ENCODE peak calls at places on chromosomes 6 and 20, in nine cellular contexts. O, G, S, T, M, H, P, Z and V are unnamed samples.

GRCh38 chr6:39208233-39208720 is 21.0 kb downstream of the KCNK5 start:
- DNase-seq in O (no peak), G (no peak), S (no peak), T (no peak), M (no peak), H (no peak), P (no peak), Z (no peak), V (no peak)

GRCh38 chr6:1190361-1190760 is 121.5 kb upstream of the FOXQ1 start:
- DNase-seq in O (peak; percentile 59), G (no peak), S (no peak), T (no peak), M (no peak), H (no peak), P (no peak), Z (no peak), V (no peak)

GRCh38 chr6:6003334-6004146 is 3.2 kb downstream of the NRN1 start:
- DNase-seq in O (no peak), G (no peak), S (no peak), T (no peak), M (peak; percentile 12), H (peak; percentile 49), P (peak; percentile 15), Z (no peak), V (peak; percentile 35)

GRCh38 chr20:45592574-45593189 is 13.6 kb upstream of the WFDC8 start:
- DNase-seq in O (peak; percentile 68), G (no peak), S (no peak), T (peak; percentile 83), M (no peak), H (peak; percentile 56), P (peak; percentile 10), Z (no peak), V (no peak)

GRCh38 chr6:160949531-160949930 is 42.0 kb upstream of the MAP3K4 start:
- DNase-seq in O (no peak), G (peak; percentile 25), S (no peak), T (no peak), M (no peak), H (no peak), P (no peak), Z (no peak), V (no peak)

GRCh38 chr6:25732468-25733198 is 21.9 kb upstream of the SLC17A4 start:
- DNase-seq in O (no peak), G (no peak), S (no peak), T (no peak), M (no peak), H (no peak), P (no peak), Z (no peak), V (no peak)

GRCh38 chr6:34235605-34236422 is 859 bp upstream of the HMGA1 start:
- DNase-seq in O (peak; percentile 84), G (peak; percentile 33), S (no peak), T (no peak), M (peak; percentile 69), H (peak; percentile 80), P (peak; percentile 70), Z (peak; percentile 70), V (peak; percentile 51)

GRCh38 chr6:111210074-111210729 is 122.9 kb downstream of the SLC16A10 start:
- DNase-seq in O (peak; percentile 57), G (peak; percentile 44), S (peak; percentile 68), T (peak; percentile 45), M (no peak), H (peak; percentile 22), P (peak; percentile 30), Z (no peak), V (peak; percentile 11)

GRCh38 chr6:28207244-28208179 is 17.6 kb upstream of the ZSCAN9 start:
- DNase-seq in O (peak; percentile 45), G (no peak), S (no peak), T (no peak), M (no peak), H (peak; percentile 39), P (no peak), Z (no peak), V (no peak)

GRCh38 chr6:17622144-17622543 is 22.0 kb downstream of the FAM8A1 start:
- DNase-seq in O (no peak), G (no peak), S (peak; percentile 79), T (no peak), M (no peak), H (no peak), P (no peak), Z (no peak), V (no peak)

GRCh38 chr6:104613416-104614001 is 246.2 kb downstream of the HACE1 start:
- DNase-seq in O (peak; percentile 5), G (no peak), S (no peak), T (no peak), M (no peak), H (no peak), P (no peak), Z (no peak), V (no peak)

GRCh38 chr20:24832518-24832917 is 116.6 kb upstream of the CST7 start:
- DNase-seq in O (no peak), G (no peak), S (no peak), T (no peak), M (no peak), H (no peak), P (no peak), Z (no peak), V (no peak)

GRCh38 chr6:152091201-152091600 is 283.7 kb downstream of the ESR1 start:
- DNase-seq in O (no peak), G (peak; percentile 48), S (no peak), T (no peak), M (no peak), H (no peak), P (no peak), Z (no peak), V (no peak)

GRCh38 chr6:67694127-67694526 is 941.0 kb upstream of the ADGRB3 start:
- DNase-seq in O (no peak), G (no peak), S (no peak), T (no peak), M (no peak), H (no peak), P (no peak), Z (no peak), V (no peak)

GRCh38 chr6:135909737-135910387 is 58.4 kb downstream of the PDE7B start:
- DNase-seq in O (peak; percentile 41), G (peak; percentile 31), S (peak; percentile 33), T (peak; percentile 76), M (peak; percentile 47), H (peak; percentile 80), P (peak; percentile 66), Z (peak; percentile 28), V (no peak)

GRCh38 chr6:39088331-39088730 is 26.7 kb downstream of the SAYSD1 start:
- DNase-seq in O (peak; percentile 33), G (no peak), S (no peak), T (no peak), M (no peak), H (peak; percentile 45), P (no peak), Z (no peak), V (no peak)

GRCh38 chr20:59191036-59191755 is 27.6 kb downstream of the ZNF831 start:
- DNase-seq in O (no peak), G (no peak), S (no peak), T (no peak), M (no peak), H (no peak), P (no peak), Z (no peak), V (no peak)

GRCh38 chr6:145139451-145139850 is 595.9 kb downstream of the EPM2A start:
- DNase-seq in O (no peak), G (no peak), S (no peak), T (no peak), M (no peak), H (no peak), P (no peak), Z (no peak), V (no peak)

GRCh38 chr20:62318411-62319345 is 15.9 kb downstream of the ADRM1 start:
- DNase-seq in O (no peak), G (no peak), S (no peak), T (no peak), M (no peak), H (no peak), P (no peak), Z (no peak), V (no peak)